ENCODE peak calls at places on chromosomes 13 and 19, in four cellular contexts. One of them, this sample, is unnamed. For H3F3A, the result is how much of the 10 kb centered on the place peaks cover.

GRCh38 chr19:32543107-32543900 is 37.7 kb upstream of the PDCD5 start:
- DNase-seq in PC-9: peak
- DNase-seq in GM23338: no peak
- DNase-seq in MM.1S: no peak
- DNase-seq in this sample: no peak

GRCh38 chr19:40741527-40742390 is 8.5 kb downstream of the ACTMAP start:
- DNase-seq in GM23338: peak
- DNase-seq in PC-9: no peak
- DNase-seq in MM.1S: no peak
- DNase-seq in this sample: no peak

GRCh38 chr13:106530907-106531520 is 4.4 kb downstream of the EFNB2 start:
- DNase-seq in GM23338: no peak
- DNase-seq in MM.1S: no peak
- DNase-seq in PC-9: no peak
- DNase-seq in this sample: no peak

GRCh38 chr19:3969435-3970312 is 1.2 kb downstream of the DAPK3 start:
- DNase-seq in GM23338: peak
- DNase-seq in PC-9: peak
- DNase-seq in MM.1S: peak
- DNase-seq in this sample: peak

GRCh38 chr13:73778242-73778864 is 355.9 kb downstream of the KLF12 start:
- DNase-seq in GM23338: no peak
- DNase-seq in MM.1S: no peak
- DNase-seq in PC-9: no peak
- DNase-seq in this sample: no peak

GRCh38 chr13:31227063-31227462 is 27.3 kb downstream of the B3GLCT start:
- DNase-seq in MM.1S: no peak
- DNase-seq in PC-9: no peak
- DNase-seq in GM23338: no peak
- DNase-seq in this sample: peak

GRCh38 chr19:38690832-38691231 is 43.4 kb downstream of the ACTN4 start:
- DNase-seq in PC-9: no peak
- DNase-seq in GM23338: no peak
- DNase-seq in MM.1S: no peak
- DNase-seq in this sample: no peak

GRCh38 chr19:3397266-3398022 is 31.1 kb downstream of the NFIC start:
- DNase-seq in MM.1S: no peak
- DNase-seq in PC-9: peak
- DNase-seq in GM23338: peak
- DNase-seq in this sample: peak

GRCh38 chr13:33751151-33751550 is 66.8 kb upstream of the RFC3 start:
- DNase-seq in GM23338: no peak
- DNase-seq in PC-9: no peak
- DNase-seq in MM.1S: no peak
- DNase-seq in this sample: peak

GRCh38 chr19:39139305-39140194 is 14.0 kb downstream of the PAK4 start:
- DNase-seq in GM23338: peak
- DNase-seq in MM.1S: no peak
- DNase-seq in PC-9: no peak
- DNase-seq in this sample: no peak

GRCh38 chr19:588758-589692 is 656 bp upstream of the HCN2 start:
- DNase-seq in GM23338: peak
- DNase-seq in MM.1S: no peak
- DNase-seq in PC-9: no peak
- DNase-seq in this sample: peak

GRCh38 chr13:66532146-66532545 is 698.0 kb downstream of the PCDH9 start:
- DNase-seq in MM.1S: no peak
- DNase-seq in GM23338: no peak
- DNase-seq in PC-9: no peak
- DNase-seq in this sample: no peak

GRCh38 chr13:23667750-23668149 is 97.5 kb downstream of the TNFRSF19 start:
- DNase-seq in GM23338: peak
- DNase-seq in PC-9: no peak
- DNase-seq in MM.1S: no peak
- DNase-seq in this sample: no peak

GRCh38 chr19:5826531-5827341 is 12.8 kb downstream of the FUT6 start:
- DNase-seq in MM.1S: peak
- DNase-seq in PC-9: peak
- DNase-seq in GM23338: peak
- DNase-seq in this sample: peak

GRCh38 chr19:20078696-20079095 is 896 bp downstream of the ZNF90 start:
- DNase-seq in MM.1S: no peak
- DNase-seq in GM23338: peak
- DNase-seq in PC-9: peak
- DNase-seq in this sample: peak

GRCh38 chr19:40614595-40615411 is 13.6 kb downstream of the LTBP4 start:
- DNase-seq in GM23338: peak
- DNase-seq in MM.1S: peak
- DNase-seq in PC-9: peak
- DNase-seq in this sample: peak

GRCh38 chr13:57665471-57665870 is 33.9 kb downstream of the PCDH17 start:
- DNase-seq in PC-9: no peak
- DNase-seq in GM23338: no peak
- DNase-seq in MM.1S: no peak
- DNase-seq in this sample: no peak

GRCh38 chr19:4187313-4188122 is 5.0 kb downstream of the ANKRD24 start:
- DNase-seq in GM23338: no peak
- DNase-seq in MM.1S: no peak
- DNase-seq in PC-9: no peak
- DNase-seq in this sample: no peak

GRCh38 chr19:13002389-13002898 is 7.2 kb downstream of the NFIX start:
- DNase-seq in MM.1S: no peak
- DNase-seq in GM23338: no peak
- DNase-seq in PC-9: no peak
- DNase-seq in this sample: peak
- H3K4me3 ChIP-seq in MM.1S: no peak
- H3K4me3 ChIP-seq in GM23338: no peak
- H3K4me3 ChIP-seq in PC-9: no peak
- H3K4me3 ChIP-seq in this sample: peak

GRCh38 chr13:43057653-43058317 is 34.4 kb downstream of the DNAJC15 start:
- DNase-seq in MM.1S: no peak
- DNase-seq in PC-9: peak
- DNase-seq in GM23338: peak
- DNase-seq in this sample: no peak

GRCh38 chr13:43058836-43059235 is 35.5 kb downstream of the DNAJC15 start:
- DNase-seq in GM23338: no peak
- DNase-seq in PC-9: no peak
- DNase-seq in MM.1S: no peak
- DNase-seq in this sample: no peak

GRCh38 chr13:43058318-43058674 is 34.9 kb downstream of the DNAJC15 start:
- DNase-seq in PC-9: peak
- DNase-seq in MM.1S: no peak
- DNase-seq in GM23338: no peak
- DNase-seq in this sample: peak

GRCh38 chr13:43054803-43055802 is 31.7 kb downstream of the DNAJC15 start:
- DNase-seq in GM23338: peak
- DNase-seq in MM.1S: peak
- DNase-seq in PC-9: peak
- DNase-seq in this sample: peak
- TF ChIP-seq EZH2 in GM23338: no peak
- TF ChIP-seq EZH2 in MM.1S: no peak
- TF ChIP-seq EZH2 in PC-9: no peak
- TF ChIP-seq EZH2 in this sample: no peak

DNA sequence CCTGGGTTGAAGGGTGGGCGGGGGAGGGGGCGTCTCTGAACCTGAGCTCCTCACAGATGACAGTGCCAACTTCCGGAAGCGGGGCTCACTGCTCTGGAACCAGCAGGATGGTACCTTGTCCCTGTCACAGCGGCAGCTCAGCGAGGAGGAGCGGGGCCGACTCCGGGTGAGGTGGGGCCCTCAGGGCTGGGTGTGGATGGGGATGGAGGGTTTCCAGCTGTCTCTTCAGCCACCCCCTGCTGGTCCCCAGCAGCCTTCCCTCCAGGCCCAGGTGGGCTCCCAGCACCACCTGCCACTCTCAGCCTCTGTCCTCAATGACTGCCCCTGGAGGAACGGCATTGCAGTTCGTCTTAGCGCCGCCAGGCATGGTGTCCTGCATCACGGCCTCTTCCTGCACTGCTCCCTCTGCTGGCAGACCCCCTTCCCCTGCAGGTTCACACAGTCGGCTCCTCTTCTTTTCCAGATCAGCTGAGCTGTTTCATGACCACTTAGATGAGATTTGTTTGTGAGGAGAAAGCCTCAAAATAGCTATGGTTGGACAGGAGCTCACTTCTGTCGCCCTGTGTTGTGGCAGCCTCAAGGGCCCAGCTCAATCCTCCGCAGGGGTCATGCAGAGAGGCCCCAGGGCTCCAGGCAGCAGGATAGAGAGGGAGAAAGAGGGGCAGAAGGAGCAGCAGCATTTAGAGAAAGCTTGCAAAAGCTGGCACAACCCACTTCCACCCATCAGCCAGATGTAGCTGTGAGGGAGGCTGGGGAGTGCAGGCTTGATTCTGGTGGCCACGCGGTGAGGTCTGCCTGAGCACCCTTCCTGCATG is 2.5 kb upstream of the GARIN5A start:
- DNase-seq in PC-9: no peak
- DNase-seq in MM.1S: no peak
- DNase-seq in GM23338: peak
- DNase-seq in this sample: peak
- H3F3A ChIP-seq in PC-9: under half
- H3F3A ChIP-seq in MM.1S: under half
- H3F3A ChIP-seq in GM23338: under half
- H3F3A ChIP-seq in this sample: under half

GRCh38 chr13:112767506-112768471 is 78.0 kb downstream of the ATP11A start:
- DNase-seq in PC-9: no peak
- DNase-seq in MM.1S: no peak
- DNase-seq in GM23338: no peak
- DNase-seq in this sample: no peak
- H3K4me3 ChIP-seq in PC-9: no peak
- H3K4me3 ChIP-seq in MM.1S: no peak
- H3K4me3 ChIP-seq in GM23338: no peak
- H3K4me3 ChIP-seq in this sample: no peak

GRCh38 chr19:53883741-53884140 is 1.7 kb downstream of the PRKCG start:
- DNase-seq in GM23338: peak
- DNase-seq in MM.1S: no peak
- DNase-seq in PC-9: no peak
- DNase-seq in this sample: no peak
- TF ChIP-seq EZH2 in GM23338: no peak
- TF ChIP-seq EZH2 in MM.1S: no peak
- TF ChIP-seq EZH2 in PC-9: no peak
- TF ChIP-seq EZH2 in this sample: peak

This sample was measured in GM23248.